ENCODE peak calls at places on chromosomes 12 and 14, in five cellular contexts. N is HCT116, P is GM23248, D is OCI-LY7, Y is SK-N-SH. F is an unnamed sample.

GRCh38 chr12:28794796-28795195 is 354.3 kb upstream of the FAR2 start:
- DNase-seq in N (no peak), P (peak; percentile 8), D (no peak), Y (no peak), F (no peak)

GRCh38 chr12:123401753-123402683 is 18.1 kb downstream of the KMT5A start:
- DNase-seq in N (no peak), P (no peak), D (no peak), Y (no peak), F (peak; percentile 76)

GRCh38 chr12:95480230-95480629 is 6.3 kb downstream of the METAP2 start:
- DNase-seq in N (no peak), P (peak; percentile 18), D (no peak), Y (no peak), F (no peak)

GRCh38 chr12:49322367-49322707 is 718 bp upstream of the TROAP start:
- DNase-seq in N (no peak), P (no peak), D (no peak), Y (no peak), F (no peak)

GRCh38 chr14:72594099-72594901 is 299.6 kb downstream of the DPF3 start:
- DNase-seq in N (no peak), P (no peak), D (no peak), Y (no peak), F (no peak)

GRCh38 chr12:6552140-6552551 is 3.7 kb downstream of the IFFO1 start:
- DNase-seq in N (no peak), P (peak; percentile 72), D (no peak), Y (no peak), F (no peak)

GRCh38 chr14:82182646-82183045 is 649.0 kb upstream of the SEL1L start:
- DNase-seq in N (no peak), P (no peak), D (no peak), Y (no peak), F (peak; percentile 45)

GRCh38 chr14:105292810-105293711 is 7.7 kb downstream of the BRF1 start:
- DNase-seq in N (no peak), P (no peak), D (no peak), Y (peak; percentile 58), F (no peak)

GRCh38 chr14:104968153-104968527 is 10.0 kb downstream of the AHNAK2 start:
- DNase-seq in N (no peak), P (peak; percentile 68), D (no peak), Y (peak; percentile 75), F (peak; percentile 73)

GRCh38 chr14:73714656-73715081 is 485 bp upstream of the PNMA1 start:
- DNase-seq in N (no peak), P (peak; percentile 68), D (no peak), Y (peak; percentile 75), F (no peak)

GRCh38 chr12:112645586-112645985 is 146.0 kb upstream of the RPH3A start:
- DNase-seq in N (no peak), P (no peak), D (no peak), Y (no peak), F (no peak)
- TF ChIP-seq EZH2phosphoT487 in N (no peak), P (no peak), D (no peak), Y (no peak), F (no peak)

GRCh38 chr12:101803978-101804377 is 26.8 kb downstream of the GNPTAB start:
- DNase-seq in N (no peak), P (no peak), D (no peak), Y (no peak), F (no peak)
- H3K4me3 ChIP-seq in N (no peak overlapping the region), P (no peak overlapping the region), D (no peak overlapping the region), Y (no peak overlapping the region), F (no peak overlapping the region)

GRCh38 chr14:69048456-69048855 is 69.4 kb upstream of the ACTN1 start:
- DNase-seq in N (no peak), P (no peak), D (no peak), Y (no peak), F (no peak)
- H2AFZ ChIP-seq in N (no peak overlapping the region), P (no peak overlapping the region), D (no peak overlapping the region), Y (no peak overlapping the region), F (no peak overlapping the region)

DNA sequence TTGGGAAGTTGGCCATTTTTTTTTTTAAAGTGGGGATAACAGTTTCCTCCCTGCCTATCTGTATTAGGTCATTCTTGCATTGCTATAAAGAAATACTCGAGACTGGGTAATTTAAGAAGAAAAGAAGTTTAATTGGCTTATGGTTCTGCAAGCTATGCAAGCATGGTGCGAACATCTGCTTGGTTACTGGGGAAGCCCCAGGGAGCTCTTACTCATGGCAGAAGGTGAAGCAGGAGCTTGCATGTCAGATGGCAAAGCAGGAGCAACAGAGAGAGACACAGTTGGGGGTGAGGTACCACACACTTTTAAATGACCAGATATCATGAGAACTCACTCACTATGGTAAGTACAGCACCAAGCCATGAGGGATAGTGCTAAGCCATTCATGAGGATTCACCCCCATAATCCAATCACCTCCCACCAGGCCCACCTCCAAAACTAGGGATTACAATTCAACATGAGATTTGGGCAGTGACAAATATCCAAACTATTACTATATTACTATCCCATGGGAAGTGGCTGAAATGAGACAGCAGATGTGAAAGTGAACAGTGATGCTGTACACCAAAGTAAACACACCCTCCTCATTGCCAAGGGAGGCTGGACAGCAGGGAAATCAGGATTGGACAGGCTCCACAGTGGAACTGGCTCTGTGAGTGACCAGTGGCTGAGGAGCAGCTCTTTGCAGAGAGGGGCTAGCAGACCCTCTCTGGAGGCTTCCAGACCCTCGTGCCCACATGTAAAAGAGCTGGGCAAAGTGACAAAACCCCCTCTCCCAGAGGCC is 40.5 kb downstream of the CRACR2A start:
- DNase-seq in N (no peak), P (no peak), D (no peak), Y (no peak), F (no peak)
- TF ChIP-seq EZH2phosphoT487 in N (no peak), P (no peak), D (no peak), Y (no peak), F (no peak)

DNA sequence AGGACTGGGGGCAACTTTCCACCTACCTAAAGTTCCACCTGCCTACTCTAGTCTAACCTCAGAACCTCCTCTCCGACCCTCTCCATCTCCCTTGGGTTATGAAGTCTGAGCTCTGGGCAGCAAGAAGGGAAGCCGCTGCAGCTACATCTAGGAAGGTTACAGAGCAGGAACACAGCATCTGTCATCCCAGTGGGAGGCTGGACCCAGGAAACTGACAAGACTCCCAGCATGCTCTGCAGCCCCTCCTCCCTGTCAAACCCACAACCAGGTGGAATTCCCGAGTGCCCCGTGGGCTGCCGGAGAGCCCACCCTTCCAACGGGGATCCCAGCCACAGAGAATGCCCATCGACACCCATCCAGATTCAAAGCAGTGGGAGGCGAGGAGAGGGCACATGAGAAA is 2.1 kb downstream of the TESC start:
- DNase-seq in N (no peak), P (no peak), D (no peak), Y (no peak), F (no peak)
- H3K4me3 ChIP-seq in N (no peak overlapping the region), P (no peak overlapping the region), D (no peak overlapping the region), Y (no peak overlapping the region), F (no peak overlapping the region)

GRCh38 chr14:57498659-57499058 is 5.0 kb upstream of the CCDC198 start:
- DNase-seq in N (no peak), P (no peak), D (no peak), Y (no peak), F (no peak)
- H2AFZ ChIP-seq in N (no peak overlapping the region), P (no peak overlapping the region), D (no peak overlapping the region), Y (no peak overlapping the region), F (no peak overlapping the region)

DNA sequence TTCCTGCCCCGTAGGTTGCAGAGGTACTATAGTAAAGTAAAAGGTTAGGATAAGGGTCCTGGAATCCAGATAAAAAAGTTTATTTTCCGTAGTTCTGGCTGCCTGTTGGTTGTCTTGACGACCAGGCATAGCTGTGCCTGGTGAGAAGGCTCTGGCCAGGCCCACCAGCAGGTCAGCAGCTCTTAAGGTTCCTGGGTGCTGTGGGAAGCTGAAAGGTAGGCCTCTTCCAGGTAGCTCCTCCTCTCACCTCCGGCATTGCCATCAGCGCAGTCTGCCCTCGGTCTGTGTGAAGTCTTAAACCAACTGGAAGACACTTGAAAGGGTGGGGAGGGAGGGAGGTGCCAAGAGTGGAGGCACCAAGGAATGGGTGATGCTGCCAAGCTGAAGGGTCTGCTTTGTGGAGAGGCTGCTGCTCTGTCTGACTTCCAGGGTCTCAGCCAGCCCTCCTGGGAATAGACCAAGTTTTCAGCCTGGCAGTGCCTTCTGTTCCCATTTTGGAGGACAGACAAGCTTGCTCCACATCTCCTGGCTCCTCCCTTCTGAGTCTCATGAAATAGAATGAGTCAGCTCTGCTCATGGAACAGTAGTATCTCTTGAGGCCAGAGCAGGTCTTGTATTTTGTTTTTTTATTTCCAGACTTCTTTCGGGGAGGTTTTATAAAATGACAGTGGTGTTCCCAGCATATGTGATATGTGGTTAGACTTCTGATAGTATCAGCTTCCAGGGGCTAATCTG is 5.2 kb upstream of the ACADS start:
- DNase-seq in N (no peak), P (peak; percentile 93), D (no peak), Y (no peak), F (no peak)
- TF ChIP-seq EZH2phosphoT487 in N (no peak), P (no peak), D (no peak), Y (no peak), F (no peak)

GRCh38 chr12:86261606-86262005 is 5.4 kb upstream of the MGAT4C start:
- DNase-seq in N (no peak), P (no peak), D (no peak), Y (no peak), F (peak; percentile 62)

GRCh38 chr12:86264451-86265328 is 8.5 kb upstream of the MGAT4C start:
- DNase-seq in N (no peak), P (no peak), D (no peak), Y (peak; percentile 4), F (peak; percentile 81)

GRCh38 chr12:86260183-86260582 is 4.0 kb upstream of the MGAT4C start:
- DNase-seq in N (no peak), P (no peak), D (no peak), Y (no peak), F (no peak)

GRCh38 chr12:86261142-86261541 is 5.0 kb upstream of the MGAT4C start:
- DNase-seq in N (no peak), P (peak; percentile 5), D (no peak), Y (no peak), F (no peak)

DNA sequence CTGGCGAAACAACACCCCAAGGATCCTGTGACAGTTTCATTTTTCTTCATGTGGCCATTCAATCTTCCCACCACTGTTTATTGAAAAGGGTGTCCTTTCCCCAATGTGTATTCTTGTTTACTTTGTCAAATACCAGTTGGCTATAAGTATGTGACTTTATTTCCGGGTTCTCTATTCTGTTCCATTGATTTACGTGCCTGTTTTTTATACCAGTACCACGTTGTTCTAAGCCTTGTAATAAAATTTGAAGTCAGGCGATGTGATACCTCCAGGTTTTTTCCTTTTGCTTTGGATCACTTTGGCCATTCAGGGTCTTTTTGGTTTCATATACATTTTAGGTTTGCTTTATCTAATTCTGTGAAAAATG is 9.1 kb upstream of the MGAT4C start:
- DNase-seq in N (no peak), P (no peak), D (no peak), Y (no peak), F (no peak)
- H3K4me3 ChIP-seq in N (no peak overlapping the region), P (no peak overlapping the region), D (no peak overlapping the region), Y (no peak overlapping the region), F (peak overlapping the region; percentile 52)

DNA sequence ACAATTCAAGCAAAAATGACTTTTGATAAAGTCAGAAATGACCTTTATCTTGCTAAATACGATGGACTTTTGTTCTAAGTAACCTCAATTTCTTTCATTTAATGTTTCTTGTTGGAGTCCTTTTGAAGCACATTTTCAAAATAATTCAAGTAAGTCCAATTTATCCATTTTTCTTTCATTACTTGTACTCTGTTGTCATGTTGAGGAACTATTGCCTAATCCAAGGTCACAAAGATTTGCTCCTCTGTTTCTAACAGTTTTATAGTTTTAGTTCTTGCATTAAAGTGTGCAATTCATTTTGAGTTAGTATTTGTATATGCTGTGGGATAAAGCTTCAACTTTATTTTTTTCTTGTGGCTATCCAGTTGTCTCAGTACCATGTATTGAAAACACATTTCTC is 66.7 kb downstream of the CCER1 start:
- DNase-seq in N (no peak), P (no peak), D (no peak), Y (no peak), F (no peak)
- H2AFZ ChIP-seq in N (no peak overlapping the region), P (no peak overlapping the region), D (no peak overlapping the region), Y (no peak overlapping the region), F (no peak overlapping the region)

F was measured in GM23338.